ENCODE peak calls at places on chromosome 12, in ten cellular contexts. K, T, E, F, Q, C, I, O, A and J are unnamed samples.

GRCh38 chr12:44002607-44003006 is 166.7 kb downstream of the TMEM117 start:
- DNase-seq in I (no peak), C (no peak), K (no peak), O (no peak), E (no peak), Q (no peak), A (no peak), T (no peak), F (no peak), J (no peak)

GRCh38 chr12:123160801-123161487 is 10.1 kb upstream of the PITPNM2 start:
- DNase-seq in Q (no peak), O (no peak), F (no peak), I (no peak), K (no peak), T (no peak), A (no peak), C (no peak), E (no peak), J (no peak)

GRCh38 chr12:49018282-49019119 is at the start of gene PRKAG1:
- DNase-seq in I (peak), F (peak), K (peak), A (peak), O (peak), T (peak), Q (peak), E (peak), C (peak), J (peak)

GRCh38 chr12:74449872-74450271 is 87.8 kb upstream of the ATXN7L3B start:
- DNase-seq in O (no peak), E (no peak), C (no peak), I (no peak), K (no peak), T (no peak), F (no peak), Q (no peak), A (no peak), J (no peak)

GRCh38 chr12:51270067-51270846 is at the start of gene SMAGP:
- DNase-seq in A (peak), F (no peak), T (no peak), I (peak), K (peak), C (no peak), E (peak), Q (peak), O (no peak), J (peak)

GRCh38 chr12:57171668-57172067 is 24.2 kb upstream of the LRP1-AS start:
- DNase-seq in O (no peak), E (no peak), T (no peak), F (no peak), C (no peak), A (no peak), I (no peak), K (no peak), Q (no peak), J (no peak)

GRCh38 chr12:123063535-123063934 is 83.1 kb downstream of the ARL6IP4 start:
- DNase-seq in F (no peak), O (no peak), Q (peak), A (no peak), C (no peak), K (no peak), T (no peak), I (no peak), E (peak), J (no peak)

GRCh38 chr12:39451977-39452376 is 9.1 kb upstream of the KIF21A start:
- DNase-seq in A (no peak), I (no peak), E (no peak), K (no peak), Q (no peak), O (no peak), C (no peak), F (no peak), T (no peak), J (no peak)

GRCh38 chr12:28961948-28962384 is 187.1 kb upstream of the FAR2 start:
- DNase-seq in C (no peak), A (no peak), F (no peak), Q (no peak), T (no peak), I (no peak), K (no peak), E (no peak), O (no peak), J (no peak)

GRCh38 chr12:57229041-57229633 is 374 bp upstream of the SHMT2 start:
- DNase-seq in O (no peak), E (no peak), Q (no peak), K (no peak), I (no peak), T (no peak), F (no peak), C (no peak), A (no peak), J (no peak)

GRCh38 chr12:50234347-50234746 is 49.0 kb downstream of the LIMA1 start:
- DNase-seq in E (no peak), F (no peak), K (no peak), C (no peak), A (peak), O (no peak), I (no peak), T (no peak), Q (no peak), J (no peak)

GRCh38 chr12:51823875-51824565 is 24.5 kb downstream of the FIGNL2 start:
- DNase-seq in A (peak), O (peak), Q (peak), T (peak), E (no peak), C (no peak), K (no peak), I (no peak), F (no peak), J (no peak)

GRCh38 chr12:47366203-47366978 is 286.6 kb upstream of the AMIGO2 start:
- DNase-seq in O (no peak), F (no peak), T (no peak), A (no peak), E (no peak), Q (no peak), C (no peak), K (no peak), I (no peak), J (no peak)

GRCh38 chr12:115570271-115570777 is 707.2 kb downstream of the MED13L start:
- DNase-seq in F (no peak), C (no peak), Q (no peak), O (peak), E (peak), A (no peak), K (no peak), T (no peak), I (no peak), J (no peak)

GRCh38 chr12:40620564-40621019 is 71.6 kb upstream of the CNTN1 start:
- DNase-seq in O (no peak), K (no peak), I (no peak), A (no peak), F (no peak), E (no peak), C (no peak), Q (no peak), T (no peak), J (no peak)

GRCh38 chr12:104462931-104463339 is 6.2 kb downstream of the CHST11 start:
- DNase-seq in Q (no peak), O (no peak), F (no peak), C (no peak), I (no peak), T (no peak), E (no peak), K (no peak), A (no peak), J (no peak)

GRCh38 chr12:99383258-99383657 is 264.3 kb upstream of the GARIN6 start:
- DNase-seq in E (no peak), T (no peak), F (no peak), Q (no peak), O (no peak), C (no peak), I (no peak), K (no peak), A (no peak), J (no peak)

GRCh38 chr12:124852329-124852831 is 11.3 kb downstream of the SCARB1 start:
- DNase-seq in T (no peak), A (peak), F (no peak), O (no peak), Q (no peak), I (peak), E (no peak), C (peak), K (no peak), J (peak)

GRCh38 chr12:52257074-52257551 is 17.3 kb upstream of the KRT86 start:
- DNase-seq in E (no peak), I (no peak), Q (no peak), C (no peak), O (no peak), K (no peak), F (no peak), A (no peak), T (no peak), J (no peak)

GRCh38 chr12:91163116-91163515 is 19.5 kb downstream of the DCN start:
- DNase-seq in A (no peak), E (no peak), O (no peak), F (no peak), Q (no peak), C (no peak), I (no peak), K (no peak), T (no peak), J (no peak)

GRCh38 chr12:119940881-119941280 is 48.2 kb upstream of the BICDL1 start:
- DNase-seq in Q (no peak), K (no peak), A (peak), I (no peak), E (no peak), T (peak), F (no peak), C (no peak), O (peak), J (no peak)

GRCh38 chr12:31005944-31006361 is 67.7 kb upstream of the DDX11 start:
- DNase-seq in K (no peak), I (no peak), O (peak), E (no peak), T (peak), F (no peak), Q (no peak), A (no peak), C (no peak), J (peak)

GRCh38 chr12:99959549-99960170 is 25.1 kb downstream of the ANKS1B start:
- DNase-seq in K (no peak), C (no peak), O (peak), F (no peak), I (no peak), A (no peak), E (no peak), Q (no peak), T (no peak), J (no peak)

GRCh38 chr12:104649217-104649834 is 192.6 kb downstream of the CHST11 start:
- DNase-seq in A (no peak), I (no peak), T (no peak), E (no peak), F (no peak), Q (no peak), C (no peak), O (no peak), K (no peak), J (no peak)

GRCh38 chr12:95146767-95147166 is 70.5 kb downstream of the FGD6 start:
- DNase-seq in F (no peak), O (no peak), A (no peak), I (no peak), Q (no peak), K (no peak), C (no peak), E (peak), T (no peak), J (no peak)

GRCh38 chr12:63844391-63845341 is at the start of gene SRGAP1:
- DNase-seq in C (no peak), E (peak), A (peak), I (peak), Q (no peak), T (no peak), F (peak), K (no peak), O (peak), J (peak)

GRCh38 chr12:11961686-11962085 is 109.1 kb upstream of the BCL2L14 start:
- DNase-seq in Q (no peak), A (no peak), C (no peak), O (no peak), E (no peak), I (no peak), T (no peak), F (no peak), K (no peak), J (no peak)

GRCh38 chr12:11962795-11963347 is 107.9 kb upstream of the BCL2L14 start:
- DNase-seq in I (no peak), E (no peak), T (no peak), O (no peak), Q (no peak), C (no peak), F (no peak), A (no peak), K (no peak), J (no peak)

GRCh38 chr12:11959117-11959823 is 111.5 kb upstream of the BCL2L14 start:
- DNase-seq in A (peak), I (no peak), C (no peak), T (no peak), O (no peak), K (no peak), F (no peak), Q (no peak), E (no peak), J (no peak)

GRCh38 chr12:11954181-11954580 is 116.6 kb upstream of the BCL2L14 start:
- DNase-seq in I (no peak), T (no peak), Q (no peak), E (no peak), A (no peak), O (no peak), F (no peak), C (no peak), K (no peak), J (no peak)

GRCh38 chr12:11958216-11959091 is 112.3 kb upstream of the BCL2L14 start:
- DNase-seq in T (peak), C (no peak), Q (no peak), E (no peak), K (no peak), I (no peak), O (peak), A (no peak), F (no peak), J (no peak)
- TF ChIP-seq CTCF in T (no peak), C (no peak), Q (no peak), E (no peak), K (no peak), I (no peak), O (peak), A (no peak), F (no peak), J (no peak)

DNA sequence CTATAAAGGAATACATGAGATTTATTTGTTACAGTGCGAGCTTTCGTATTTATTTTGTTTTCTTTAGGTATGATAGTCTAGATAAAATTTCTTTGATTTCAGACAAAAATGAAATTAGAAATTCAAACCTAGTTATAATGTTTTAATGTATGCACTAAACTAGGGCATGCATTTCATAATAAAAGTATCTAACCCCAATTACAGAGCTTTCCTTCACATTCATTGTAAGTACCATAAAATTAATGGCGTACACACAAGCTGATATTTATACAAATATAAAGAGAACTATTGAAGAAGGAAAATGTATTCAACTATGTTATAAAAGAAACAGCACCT is 120.2 kb downstream of the GXYLT1 start:
- DNase-seq in C (no peak), K (no peak), T (no peak), O (no peak), F (no peak), Q (no peak), E (no peak), I (no peak), A (no peak), J (no peak)
- TF ChIP-seq CTCF in C (no peak), K (peak), T (no peak), O (no peak), F (no peak), Q (no peak), E (peak), I (no peak), A (no peak), J (no peak)

GRCh38 chr12:3272958-3273357 is 195.8 kb downstream of the TSPAN9 start:
- DNase-seq in O (no peak), K (no peak), E (no peak), T (no peak), C (no peak), A (no peak), I (no peak), Q (no peak), F (no peak), J (no peak)

GRCh38 chr12:3276226-3276625 is 199.0 kb downstream of the TSPAN9 start:
- DNase-seq in A (no peak), F (no peak), O (no peak), I (no peak), Q (no peak), T (no peak), C (no peak), K (no peak), E (no peak), J (no peak)

GRCh38 chr12:3275171-3276041 is 198.2 kb downstream of the TSPAN9 start:
- DNase-seq in T (no peak), O (peak), F (peak), I (peak), K (peak), E (peak), Q (peak), A (peak), C (no peak), J (peak)

GRCh38 chr12:3273409-3273853 is 196.3 kb downstream of the TSPAN9 start:
- DNase-seq in A (no peak), C (no peak), O (no peak), T (no peak), E (no peak), K (no peak), Q (no peak), F (no peak), I (peak), J (no peak)

GRCh38 chr12:3274664-3275063 is 197.5 kb downstream of the TSPAN9 start:
- DNase-seq in C (no peak), A (no peak), K (no peak), O (no peak), F (no peak), T (no peak), I (no peak), Q (no peak), E (no peak), J (peak)
- TF ChIP-seq CTCF in C (no peak), A (no peak), K (no peak), O (no peak), F (no peak), T (no peak), I (no peak), Q (no peak), E (no peak), J (no peak)

GRCh38 chr12:89038831-89039509 is 313.3 kb downstream of the DUSP6 start:
- DNase-seq in F (no peak), T (no peak), C (no peak), K (no peak), I (no peak), E (no peak), O (no peak), Q (no peak), A (no peak), J (no peak)

GRCh38 chr12:89040146-89040964 is 311.9 kb downstream of the DUSP6 start:
- DNase-seq in A (no peak), F (no peak), E (no peak), K (no peak), O (peak), I (peak), T (no peak), Q (no peak), C (no peak), J (peak)
- TF ChIP-seq CTCF in A (no peak), F (no peak), E (no peak), K (no peak), O (no peak), I (no peak), T (no peak), Q (no peak), C (no peak), J (no peak)

GRCh38 chr12:54390668-54391551 is 6.4 kb upstream of the ZNF385A start:
- DNase-seq in I (no peak), E (peak), Q (peak), T (no peak), A (no peak), F (no peak), K (peak), C (no peak), O (no peak), J (peak)
- TF ChIP-seq CTCF in I (no peak), E (no peak), Q (no peak), T (no peak), A (no peak), F (no peak), K (no peak), C (no peak), O (no peak), J (no peak)

GRCh38 chr12:81450920-81451739 is 308.0 kb downstream of the PPFIA2 start:
- DNase-seq in E (peak), F (no peak), Q (peak), O (peak), K (no peak), A (peak), T (peak), C (no peak), I (peak), J (no peak)
- TF ChIP-seq CTCF in E (peak), F (no peak), Q (peak), O (peak), K (peak), A (peak), T (peak), C (no peak), I (peak), J (peak)

GRCh38 chr12:26880625-26881024 is 47.6 kb upstream of the ITPR2 start:
- DNase-seq in T (no peak), A (no peak), O (no peak), Q (no peak), F (no peak), C (no peak), E (no peak), K (no peak), I (no peak), J (no peak)

GRCh38 chr12:26890784-26891183 is 47.0 kb downstream of the INTS13 start:
- DNase-seq in A (no peak), F (no peak), E (no peak), C (no peak), O (no peak), K (no peak), I (no peak), Q (no peak), T (no peak), J (no peak)

DNA sequence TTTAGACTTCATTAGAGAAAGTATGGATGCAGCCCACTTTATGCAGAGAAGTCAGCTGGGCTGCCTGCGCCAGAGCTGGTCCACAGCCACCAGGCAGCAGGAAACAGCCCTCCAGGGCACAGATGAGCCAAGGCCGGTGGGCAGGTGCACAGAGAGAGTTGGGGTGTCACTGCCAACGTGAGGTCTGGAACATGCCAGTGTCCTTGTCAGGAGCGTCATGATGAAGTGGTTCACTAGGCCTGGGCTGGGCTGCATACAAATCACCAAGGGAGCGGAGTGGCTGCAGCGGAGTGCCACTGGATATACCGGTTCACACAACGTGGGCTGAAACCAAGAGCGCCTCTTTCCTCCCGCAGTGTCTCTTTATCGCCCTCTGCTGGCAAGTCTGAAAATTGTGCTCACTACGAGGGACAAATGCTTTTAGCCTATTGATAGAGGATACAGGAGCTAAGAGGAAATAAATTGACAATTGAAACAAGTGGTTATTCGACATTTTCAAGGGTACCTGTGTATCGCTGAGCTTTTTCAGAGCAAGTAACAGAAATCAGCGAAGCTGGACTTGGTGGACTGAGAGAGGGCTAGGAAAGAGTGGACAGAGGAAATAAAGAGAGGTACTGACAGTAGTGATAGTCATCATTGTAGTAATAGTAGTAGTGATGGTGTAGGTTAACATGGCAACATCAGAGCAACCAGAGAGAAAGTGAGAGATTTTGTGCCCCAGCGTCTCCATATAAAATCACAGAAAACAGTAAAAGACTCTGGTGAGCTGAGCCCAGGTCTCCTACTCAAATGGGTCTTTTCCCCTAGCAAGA is 52.0 kb upstream of the ITPR2 start:
- DNase-seq in A (peak), T (peak), I (peak), O (peak), K (peak), F (peak), C (peak), Q (peak), E (peak), J (peak)
- TF ChIP-seq CTCF in A (peak), T (peak), I (peak), O (peak), K (peak), F (peak), C (peak), Q (peak), E (peak), J (peak)

DNA sequence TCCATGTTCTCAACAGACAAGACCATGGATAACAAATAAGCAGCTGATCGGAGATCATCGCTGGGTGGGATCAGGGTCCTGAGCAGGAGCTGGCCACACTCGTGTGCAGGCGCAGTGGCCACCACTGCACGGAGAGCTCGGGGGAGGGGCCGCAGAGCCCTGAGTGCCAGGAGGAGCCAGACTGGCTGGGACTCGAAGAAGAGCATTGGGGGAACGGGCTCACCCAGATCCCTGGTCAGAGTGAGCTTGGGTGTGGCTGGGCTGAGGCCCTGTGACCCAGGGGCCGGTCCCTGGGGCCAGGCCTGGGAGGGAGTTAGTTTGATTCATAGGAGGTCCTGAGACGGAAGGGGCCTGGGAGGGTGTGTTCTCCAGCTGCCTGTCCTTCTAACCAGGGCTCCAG is 47.9 kb downstream of the FBRSL1 start:
- DNase-seq in Q (no peak), I (no peak), O (no peak), A (no peak), E (no peak), T (no peak), C (no peak), K (no peak), F (no peak), J (no peak)
- TF ChIP-seq CTCF in Q (no peak), I (no peak), O (no peak), A (no peak), E (no peak), T (no peak), C (no peak), K (no peak), F (no peak), J (no peak)